ENCODE peak calls at places on chromosomes 5 and 9, in seven cellular contexts. N is Peyer's patch; O is CD4-positive, CD25-positive, alpha-beta regulatory T cell; E is effector memory CD4-positive, alpha-beta T cell; W is lower lobe of right lung; U is A549; P is pancreas. J is an unnamed sample.

GRCh38 chr5:73120222-73121108 is at the start of gene TMEM171:
- DNase-seq in N (peak; percentile 91), O (no peak), E (no peak), W (peak; percentile 71), U (peak; percentile 36), P (peak; percentile 64), J (peak; percentile 57)

GRCh38 chr9:278651-279050 is 64.0 kb downstream of the DOCK8 start:
- DNase-seq in N (no peak), O (peak; percentile 42), E (peak; percentile 22), W (no peak), U (no peak), P (no peak), J (no peak)

GRCh38 chr9:20941177-20941690 is 90.2 kb downstream of the HACD4 start:
- DNase-seq in N (no peak), O (peak; percentile 68), E (peak; percentile 27), W (peak; percentile 63), U (peak; percentile 71), P (peak; percentile 47), J (no peak)

GRCh38 chr9:15295761-15296405 is 11.1 kb downstream of the TTC39B start:
- DNase-seq in N (no peak), O (peak; percentile 62), E (no peak), W (no peak), U (no peak), P (no peak), J (no peak)

GRCh38 chr5:79418276-79418675 is 95.7 kb downstream of the HOMER1 start:
- DNase-seq in N (no peak), O (no peak), E (no peak), W (no peak), U (no peak), P (no peak), J (no peak)

GRCh38 chr9:92525306-92525705 is 10.5 kb downstream of the ECM2 start:
- DNase-seq in N (no peak), O (no peak), E (no peak), W (no peak), U (no peak), P (no peak), J (no peak)

GRCh38 chr9:114909657-114910056 is 20.7 kb downstream of the TNFSF8 start:
- DNase-seq in N (no peak), O (no peak), E (no peak), W (no peak), U (no peak), P (no peak), J (no peak)

GRCh38 chr9:34884732-34885131 is 73.4 kb upstream of the PHF24 start:
- DNase-seq in N (no peak), O (no peak), E (no peak), W (no peak), U (no peak), P (no peak), J (no peak)

GRCh38 chr5:132473019-132473531 is 17.5 kb downstream of the IRF1 start:
- DNase-seq in N (peak; percentile 51), O (peak; percentile 93), E (peak; percentile 83), W (no peak), U (no peak), P (no peak), J (no peak)

GRCh38 chr9:92718086-92719001 is 46.3 kb downstream of the BICD2 start:
- DNase-seq in N (no peak), O (no peak), E (no peak), W (peak; percentile 42), U (no peak), P (no peak), J (no peak)

GRCh38 chr9:120413121-120414048 is 166.6 kb downstream of the CDK5RAP2 start:
- DNase-seq in N (no peak), O (no peak), E (no peak), W (no peak), U (no peak), P (no peak), J (no peak)

GRCh38 chr9:123678878-123679329 is 251.0 kb downstream of the DENND1A start:
- DNase-seq in N (no peak), O (no peak), E (no peak), W (no peak), U (no peak), P (no peak), J (no peak)

GRCh38 chr5:107549567-107549966 is 121.2 kb downstream of the EFNA5 start:
- DNase-seq in N (no peak), O (no peak), E (no peak), W (no peak), U (no peak), P (no peak), J (no peak)

GRCh38 chr9:16559418-16560188 is 310.9 kb downstream of the BNC2 start:
- DNase-seq in N (no peak), O (no peak), E (no peak), W (no peak), U (no peak), P (no peak), J (no peak)

DNA sequence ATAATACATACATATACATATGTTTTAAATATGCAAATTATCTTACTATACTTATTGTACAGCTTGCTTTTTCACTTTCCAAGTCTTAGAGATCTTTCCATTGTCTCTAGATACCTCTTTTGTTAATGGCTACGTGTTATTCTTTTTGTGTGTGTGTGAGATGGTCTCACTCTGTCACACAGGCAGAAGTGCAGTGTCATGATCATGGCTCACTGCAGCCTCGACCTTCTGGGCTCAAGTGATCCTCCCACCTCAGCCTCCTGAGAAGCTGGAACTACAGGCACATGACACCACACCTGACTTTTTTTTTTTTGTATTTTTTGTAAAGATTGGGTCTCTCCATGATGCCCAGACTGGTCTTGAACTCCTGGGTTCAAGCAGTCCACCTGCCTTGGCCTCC is 2.8 kb downstream of the OSMR start:
- DNase-seq in N (no peak), O (no peak), E (no peak), W (no peak), U (no peak), P (no peak), J (no peak)
- H3K4me3 ChIP-seq in N (no peak overlapping the region), O (no peak overlapping the region), E (no peak overlapping the region), W (peak overlapping the region; percentile 69), U (peak overlapping the region; percentile 94), P (no peak overlapping the region), J (no peak overlapping the region)

DNA sequence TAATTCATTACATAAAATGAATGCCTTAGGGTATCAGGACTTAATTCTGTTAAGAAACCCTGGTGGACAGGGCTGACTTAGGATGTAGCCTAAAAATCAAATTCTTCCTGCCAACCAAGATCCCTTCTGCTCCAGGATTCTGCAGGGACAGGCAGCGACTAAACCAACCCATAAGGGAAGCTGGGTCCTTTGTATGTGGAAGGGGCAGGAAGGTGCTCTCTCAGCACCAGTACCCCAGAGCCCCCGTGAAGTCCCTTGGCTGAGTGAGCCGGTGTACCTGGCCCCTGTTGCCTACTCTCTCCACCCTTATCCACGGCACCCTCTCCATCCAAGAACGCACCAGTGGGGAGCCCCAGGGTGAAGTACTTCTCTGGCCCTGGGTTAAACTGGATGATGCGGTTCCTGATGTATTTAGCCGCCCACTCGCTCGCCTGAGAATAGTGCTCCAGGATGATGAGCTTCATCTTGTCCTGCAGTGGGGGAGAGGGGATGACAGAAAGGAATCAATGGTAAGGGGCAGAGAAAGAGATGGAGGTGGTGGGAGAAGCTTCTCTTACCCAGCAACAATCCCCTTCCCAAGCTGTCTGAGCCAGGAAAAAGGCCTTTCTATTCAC is 1.1 kb downstream of the GNPDA1 start:
- DNase-seq in N (no peak), O (no peak), E (no peak), W (no peak), U (no peak), P (no peak), J (no peak)
- H3K4me3 ChIP-seq in N (peak overlapping the region; percentile 69), O (peak overlapping the region; percentile 85), E (peak overlapping the region; percentile 67), W (peak overlapping the region; percentile 78), U (peak overlapping the region; percentile 89), P (no peak overlapping the region), J (no peak overlapping the region)

GRCh38 chr5:81851481-81852178 is 100.7 kb upstream of the SSBP2 start:
- DNase-seq in N (peak; percentile 94), O (peak; percentile 87), E (peak; percentile 75), W (peak; percentile 97), U (peak; percentile 92), P (peak; percentile 94), J (peak; percentile 96)
- H3K4me3 ChIP-seq in N (peak overlapping the region; percentile 62), O (peak overlapping the region; percentile 82), E (peak overlapping the region; percentile 63), W (peak overlapping the region; percentile 57), U (peak overlapping the region; percentile 44), P (peak overlapping the region; percentile 43), J (peak overlapping the region; percentile 45)

GRCh38 chr9:134939836-134940235 is 22.1 kb upstream of the FCN1 start:
- DNase-seq in N (no peak), O (no peak), E (no peak), W (no peak), U (no peak), P (no peak), J (no peak)
- H3K4me3 ChIP-seq in N (no peak overlapping the region), O (no peak overlapping the region), E (no peak overlapping the region), W (no peak overlapping the region), U (no peak overlapping the region), P (no peak overlapping the region), J (no peak overlapping the region)

GRCh38 chr5:143501176-143501840 is 97.8 kb upstream of the NR3C1 start:
- DNase-seq in N (no peak), O (no peak), E (no peak), W (no peak), U (no peak), P (peak; percentile 15), J (no peak)

GRCh38 chr5:143497749-143498148 is 94.3 kb upstream of the NR3C1 start:
- DNase-seq in N (no peak), O (no peak), E (no peak), W (no peak), U (no peak), P (no peak), J (no peak)

GRCh38 chr5:143498821-143499220 is 95.3 kb upstream of the NR3C1 start:
- DNase-seq in N (no peak), O (no peak), E (no peak), W (no peak), U (no peak), P (no peak), J (no peak)

GRCh38 chr5:143496928-143497327 is 93.4 kb upstream of the NR3C1 start:
- DNase-seq in N (no peak), O (no peak), E (no peak), W (no peak), U (no peak), P (no peak), J (no peak)

DNA sequence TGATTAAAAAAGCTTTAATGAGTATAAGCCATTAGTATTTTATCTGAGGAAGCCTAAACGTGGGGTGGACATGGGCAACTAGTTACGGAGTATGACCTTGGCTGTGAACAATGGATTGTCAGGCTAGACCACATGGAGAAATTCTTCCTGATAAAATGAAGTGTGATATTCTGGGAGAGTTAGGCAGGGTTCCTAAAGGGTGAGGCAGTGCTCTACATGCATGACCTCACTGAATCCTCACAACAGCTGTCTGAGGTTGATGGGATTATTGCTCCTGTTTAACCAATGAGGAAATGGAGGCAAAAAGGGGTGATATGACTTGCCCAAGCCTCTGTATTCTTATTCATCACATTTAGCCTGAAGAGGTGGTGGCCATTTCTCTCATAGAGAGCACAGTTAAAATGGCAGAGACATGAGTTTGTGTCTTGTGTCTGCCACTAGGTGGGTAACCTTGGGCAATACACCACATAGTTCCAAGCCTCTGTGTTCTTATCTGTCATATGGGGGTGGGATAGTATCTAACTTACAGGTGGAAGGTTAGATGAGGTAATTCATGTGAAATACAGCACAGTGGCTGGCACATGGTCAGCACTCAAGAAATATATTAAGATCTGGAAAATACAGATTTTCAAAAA is 96.1 kb upstream of the NR3C1 start:
- DNase-seq in N (no peak), O (no peak), E (no peak), W (no peak), U (peak; percentile 33), P (no peak), J (no peak)
- H3K4me3 ChIP-seq in N (no peak overlapping the region), O (no peak overlapping the region), E (no peak overlapping the region), W (no peak overlapping the region), U (no peak overlapping the region), P (no peak overlapping the region), J (no peak overlapping the region)

J was measured in left lung.